ENCODE peak calls at places on chromosomes 6 and 20, in nine cellular contexts. E is A549, T is K562, P is SK-N-SH, D is stomach, R is HepG2, Q is ovary, Z is upper lobe of left lung, W is H1. N is an unnamed sample.

GRCh38 chr6:30325150-30325872 is 1.4 kb upstream of the TRIM39 start:
- DNase-seq in Q (no peak), R (peak), T (peak), P (peak), D (peak), E (peak), W (no peak), Z (no peak), N (no peak)

GRCh38 chr6:144895890-144896289 is 610.8 kb downstream of the UTRN start:
- DNase-seq in D (no peak), E (no peak), Q (no peak), Z (no peak), P (peak), W (no peak), T (no peak), R (no peak), N (no peak)

GRCh38 chr6:38588631-38589366 is 50.9 kb downstream of the BTBD9 start:
- DNase-seq in T (no peak), Z (no peak), E (no peak), W (no peak), D (no peak), P (no peak), R (peak), Q (no peak), N (no peak)

GRCh38 chr6:111792914-111793700 is 80.1 kb downstream of the FYN start:
- DNase-seq in Z (no peak), R (peak), W (no peak), P (no peak), T (no peak), Q (no peak), D (no peak), E (no peak), N (no peak)

GRCh38 chr6:90468080-90468479 is 118.8 kb downstream of the MAP3K7 start:
- DNase-seq in Q (no peak), R (no peak), W (no peak), P (no peak), T (peak), Z (no peak), E (no peak), D (no peak), N (no peak)

GRCh38 chr6:34059136-34059731 is 86.7 kb downstream of the GRM4 start:
- DNase-seq in R (no peak), Z (no peak), T (no peak), P (no peak), Q (no peak), W (no peak), D (no peak), E (no peak), N (no peak)

GRCh38 chr6:139588076-139588639 is 213.7 kb upstream of the CITED2 start:
- DNase-seq in T (peak), Q (no peak), W (no peak), R (peak), Z (peak), D (peak), E (no peak), P (no peak), N (no peak)

GRCh38 chr20:48783533-48784272 is 44.1 kb downstream of the PREX1 start:
- DNase-seq in R (no peak), E (no peak), D (no peak), Z (no peak), T (no peak), P (no peak), W (no peak), Q (no peak), N (no peak)

GRCh38 chr20:58133020-58133419 is 95.4 kb downstream of the ANKRD60 start:
- DNase-seq in R (no peak), Z (no peak), D (no peak), E (no peak), T (no peak), P (no peak), W (peak), Q (no peak), N (no peak)

GRCh38 chr20:4234128-4234527 is 218.8 kb upstream of the RNF24 start:
- DNase-seq in R (no peak), P (no peak), Z (no peak), T (no peak), D (no peak), W (no peak), E (no peak), Q (no peak), N (no peak)

GRCh38 chr6:27688014-27688586 is 215.2 kb upstream of the ZNF184 start:
- DNase-seq in Q (peak), P (peak), W (peak), Z (peak), R (peak), T (peak), E (peak), D (peak), N (peak)

GRCh38 chr6:166420351-166420750 is 37.6 kb upstream of the MPC1 start:
- DNase-seq in T (no peak), Q (no peak), Z (no peak), E (peak), P (no peak), R (peak), W (no peak), D (no peak), N (no peak)

GRCh38 chr6:14231546-14232280 is 114.1 kb downstream of the CD83 start:
- DNase-seq in P (no peak), Q (no peak), D (no peak), T (no peak), E (no peak), R (no peak), W (no peak), Z (no peak), N (no peak)

GRCh38 chr20:62874745-62875344 is 13.2 kb upstream of the TCFL5 start:
- DNase-seq in Q (no peak), W (no peak), D (no peak), R (peak), T (peak), Z (no peak), E (no peak), P (peak), N (no peak)

GRCh38 chr6:96755096-96755495 is 82.2 kb downstream of the GPR63 start:
- DNase-seq in D (no peak), Z (no peak), E (no peak), T (no peak), R (no peak), W (no peak), Q (no peak), P (no peak), N (no peak)

GRCh38 chr6:110191477-110191876 is 11.2 kb downstream of the CDC40 start:
- DNase-seq in T (no peak), R (no peak), D (no peak), Z (no peak), W (no peak), Q (no peak), E (no peak), P (no peak), N (no peak)

GRCh38 chr6:729646-730320 is 36.8 kb upstream of the EXOC2 start:
- DNase-seq in W (no peak), Q (no peak), P (no peak), D (no peak), R (no peak), T (no peak), Z (no peak), E (no peak), N (no peak)

GRCh38 chr6:159833997-159834601 is 34.0 kb downstream of the PNLDC1 start:
- DNase-seq in Z (no peak), W (no peak), Q (no peak), E (no peak), T (no peak), D (no peak), P (no peak), R (no peak), N (no peak)

GRCh38 chr6:159838020-159838744 is 38.1 kb downstream of the PNLDC1 start:
- DNase-seq in D (no peak), Z (no peak), Q (no peak), R (no peak), T (no peak), E (no peak), W (no peak), P (no peak), N (no peak)

GRCh38 chr6:159836294-159837140 is 36.4 kb downstream of the PNLDC1 start:
- DNase-seq in R (no peak), W (peak), Q (peak), D (no peak), E (no peak), Z (no peak), T (no peak), P (no peak), N (peak)

GRCh38 chr6:159837511-159837910 is 37.4 kb downstream of the PNLDC1 start:
- DNase-seq in Q (no peak), R (no peak), P (no peak), E (no peak), Z (no peak), T (no peak), D (no peak), W (no peak), N (no peak)

DNA sequence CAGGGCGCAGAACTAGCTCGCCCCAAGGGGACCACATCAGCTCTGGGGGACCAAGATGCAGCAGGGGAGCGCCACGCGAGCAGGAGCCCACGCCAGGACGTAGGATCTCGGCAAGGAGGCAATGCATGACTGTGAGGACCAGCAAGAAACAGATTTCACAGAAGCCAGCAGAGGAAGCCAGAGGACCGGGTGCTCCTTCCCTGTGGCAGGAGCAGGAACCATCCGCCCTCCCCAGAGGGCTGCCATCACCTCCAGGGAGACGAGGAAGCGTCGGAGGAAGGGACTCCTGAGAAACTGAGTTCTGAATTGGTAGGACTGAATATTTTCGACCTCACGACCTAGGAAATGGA is 37.0 kb downstream of the PNLDC1 start:
- DNase-seq in P (no peak), R (no peak), W (no peak), T (no peak), Q (peak), E (no peak), Z (no peak), D (no peak), N (no peak)
- TF ChIP-seq CTCF in P (no peak), R (no peak), W (no peak), T (no peak), Q (no peak), E (no peak), Z (no peak), D (no peak), N (no peak)

GRCh38 chr6:146090474-146090873 is 61.6 kb downstream of the GRM1 start:
- DNase-seq in R (no peak), P (no peak), Q (no peak), T (no peak), D (no peak), W (no peak), Z (no peak), E (no peak), N (no peak)
- TF ChIP-seq EP300 in R (no peak), P (no peak), Q (no peak), T (no peak), D (no peak), W (no peak), Z (no peak), E (no peak), N (no peak)

GRCh38 chr6:106916891-106917290 is 57.6 kb downstream of the CD24 start:
- DNase-seq in E (no peak), Q (no peak), T (no peak), R (no peak), W (no peak), Z (no peak), P (no peak), D (no peak), N (no peak)
- TF ChIP-seq CTCF in E (no peak), Q (no peak), T (no peak), R (no peak), W (no peak), Z (no peak), P (no peak), D (no peak), N (no peak)

GRCh38 chr6:169096326-169096882 is 157.2 kb downstream of the THBS2 start:
- DNase-seq in D (no peak), Z (no peak), W (no peak), Q (no peak), P (no peak), E (no peak), R (no peak), T (no peak), N (no peak)

GRCh38 chr6:169095153-169095552 is 158.5 kb downstream of the THBS2 start:
- DNase-seq in R (no peak), Z (no peak), Q (peak), D (no peak), P (no peak), W (no peak), E (no peak), T (no peak), N (no peak)

GRCh38 chr6:169098136-169098535 is 155.5 kb downstream of the THBS2 start:
- DNase-seq in W (no peak), Z (no peak), D (no peak), T (no peak), E (no peak), R (no peak), Q (no peak), P (no peak), N (no peak)

GRCh38 chr6:169099411-169100202 is 154.0 kb downstream of the THBS2 start:
- DNase-seq in Z (no peak), P (no peak), W (peak), T (no peak), D (no peak), Q (no peak), R (peak), E (no peak), N (no peak)

GRCh38 chr6:169097336-169098052 is 156.2 kb downstream of the THBS2 start:
- DNase-seq in D (no peak), E (no peak), Q (no peak), Z (no peak), R (no peak), T (no peak), P (no peak), W (no peak), N (no peak)
- TF ChIP-seq EP300 in D (no peak), E (no peak), Q (no peak), Z (no peak), R (no peak), T (no peak), P (no peak), W (no peak), N (no peak)

GRCh38 chr6:137709424-137710281 is 157.4 kb upstream of the TNFAIP3 start:
- DNase-seq in D (no peak), T (no peak), P (no peak), W (no peak), E (no peak), Q (no peak), R (no peak), Z (no peak), N (no peak)

GRCh38 chr6:137707038-137707589 is 159.9 kb upstream of the TNFAIP3 start:
- DNase-seq in P (no peak), D (no peak), T (no peak), Q (no peak), W (no peak), Z (no peak), R (no peak), E (no peak), N (no peak)

GRCh38 chr6:137707590-137708360 is 159.3 kb upstream of the TNFAIP3 start:
- DNase-seq in R (peak), W (no peak), E (peak), Z (peak), T (peak), P (peak), D (peak), Q (peak), N (peak)

GRCh38 chr6:137706065-137706422 is 161.0 kb upstream of the TNFAIP3 start:
- DNase-seq in T (no peak), W (no peak), R (no peak), Z (no peak), D (no peak), P (no peak), E (no peak), Q (no peak), N (no peak)

GRCh38 chr6:137708481-137708880 is 158.6 kb upstream of the TNFAIP3 start:
- DNase-seq in Q (no peak), T (no peak), W (no peak), R (no peak), Z (no peak), E (no peak), D (no peak), P (no peak), N (no peak)
- TF ChIP-seq CTCF in Q (no peak), T (no peak), W (no peak), R (no peak), Z (no peak), E (no peak), D (no peak), P (no peak), N (no peak)

DNA sequence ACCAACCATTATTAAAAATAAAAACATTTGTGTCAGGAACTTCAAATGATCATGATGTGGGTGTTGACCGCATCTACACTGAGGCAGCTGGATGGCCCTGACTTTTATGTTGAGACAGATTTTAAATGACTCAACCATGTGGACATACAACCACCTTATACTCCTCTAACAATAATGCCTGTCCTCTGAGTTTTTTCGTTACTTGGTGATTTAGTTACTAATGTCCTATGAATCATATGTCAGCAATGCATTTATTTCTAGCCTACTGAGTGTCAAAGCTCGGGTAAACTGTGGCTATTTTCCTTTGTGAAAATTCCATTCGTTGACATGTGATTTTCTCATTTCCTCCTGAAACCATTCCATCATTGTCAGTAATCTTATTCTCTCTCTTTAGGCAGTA is 38.9 kb upstream of the NKX2-4 start:
- DNase-seq in T (no peak), Q (no peak), D (no peak), R (peak), Z (no peak), E (peak), W (no peak), P (no peak), N (no peak)
- TF ChIP-seq EP300 in T (no peak), Q (no peak), D (no peak), R (no peak), Z (no peak), E (no peak), W (no peak), P (no peak), N (no peak)

DNA sequence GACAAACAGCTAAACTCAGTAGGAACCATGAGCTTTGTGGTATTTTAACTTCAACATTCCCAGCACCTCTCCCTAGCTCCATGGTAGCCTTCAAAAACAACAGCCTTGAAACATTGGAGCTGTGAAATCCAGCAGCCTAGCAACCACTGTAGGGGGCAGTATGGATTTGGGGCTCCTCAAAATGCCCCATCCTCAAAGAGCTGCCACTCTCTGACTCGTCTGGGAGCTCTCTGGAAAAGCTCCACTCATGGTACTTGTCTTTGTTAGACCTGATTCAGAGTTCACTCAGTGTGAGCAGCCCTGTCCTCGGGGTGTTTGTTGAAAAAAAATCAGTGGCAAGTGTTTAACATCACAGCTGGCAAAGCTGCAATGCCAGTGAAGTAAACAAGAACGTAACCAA is 82.9 kb downstream of the KIF6 start:
- DNase-seq in E (no peak), R (no peak), W (no peak), Q (no peak), P (no peak), T (no peak), D (no peak), Z (no peak), N (no peak)
- TF ChIP-seq CTCF in E (no peak), R (peak), W (peak), Q (no peak), P (no peak), T (no peak), D (no peak), Z (no peak), N (no peak)

N was measured in tibial nerve.